ENCODE peak calls at places on chromosomes 1 and 21, in five cellular contexts. J is BJ; I is fibroblast of the aortic adventitia; B is CD4-positive, alpha-beta memory T cell; D is cardiac muscle cell. Z is an unnamed sample.

GRCh38 chr21:33761104-33762036 is 119.1 kb downstream of the ITSN1 start:
- DNase-seq in D (peak), B (no peak), J (peak), I (peak), Z (peak)

GRCh38 chr1:72281144-72281543 is 1.2 kb downstream of the NEGR1 start:
- DNase-seq in B (no peak), J (no peak), I (peak), D (no peak), Z (peak)

GRCh38 chr1:45470306-45470798 is 20.6 kb downstream of the TESK2 start:
- DNase-seq in I (no peak), B (no peak), D (no peak), J (no peak), Z (no peak)

GRCh38 chr1:189708674-189709073 is 769.0 kb downstream of the BRINP3 start:
- DNase-seq in J (no peak), B (no peak), I (peak), D (peak), Z (no peak)

GRCh38 chr1:24126023-24126671 is 14.2 kb upstream of the MYOM3 start:
- DNase-seq in D (no peak), J (no peak), I (peak), B (no peak), Z (peak)

GRCh38 chr1:206049293-206049692 is 3.7 kb upstream of the RHEX start:
- DNase-seq in D (no peak), I (no peak), J (no peak), B (no peak), Z (no peak)

GRCh38 chr1:79629414-79629813 is 622.9 kb upstream of the ADGRL4 start:
- DNase-seq in B (no peak), D (no peak), J (no peak), I (no peak), Z (no peak)

GRCh38 chr1:3022511-3022973 is 1.3 kb downstream of the ACTRT2 start:
- DNase-seq in B (no peak), D (no peak), J (no peak), I (no peak), Z (no peak)

GRCh38 chr1:34358636-34359035 is 181.9 kb downstream of the C1orf94 start:
- DNase-seq in J (peak), B (no peak), D (no peak), I (no peak), Z (no peak)

GRCh38 chr1:3063379-3064295 is 5.4 kb upstream of the PRDM16 start:
- DNase-seq in J (no peak), I (no peak), D (no peak), B (no peak), Z (no peak)

GRCh38 chr1:1858382-1859086 is 32.4 kb downstream of the GNB1 start:
- DNase-seq in J (peak), I (peak), D (peak), B (peak), Z (peak)

GRCh38 chr1:19179597-19180271 is 30.3 kb downstream of the UBR4 start:
- DNase-seq in B (peak), I (peak), J (no peak), D (peak), Z (peak)

GRCh38 chr1:1210726-1211540 is 3.0 kb downstream of the TNFRSF4 start:
- DNase-seq in B (no peak), J (no peak), D (no peak), I (no peak), Z (no peak)

GRCh38 chr1:228081578-228082259 is 789 bp upstream of the ARF1 start:
- DNase-seq in I (no peak), B (peak), J (no peak), D (peak), Z (no peak)

GRCh38 chr1:97412155-97412554 is 508.7 kb downstream of the DPYD start:
- DNase-seq in B (no peak), D (no peak), J (no peak), I (peak), Z (peak)

DNA sequence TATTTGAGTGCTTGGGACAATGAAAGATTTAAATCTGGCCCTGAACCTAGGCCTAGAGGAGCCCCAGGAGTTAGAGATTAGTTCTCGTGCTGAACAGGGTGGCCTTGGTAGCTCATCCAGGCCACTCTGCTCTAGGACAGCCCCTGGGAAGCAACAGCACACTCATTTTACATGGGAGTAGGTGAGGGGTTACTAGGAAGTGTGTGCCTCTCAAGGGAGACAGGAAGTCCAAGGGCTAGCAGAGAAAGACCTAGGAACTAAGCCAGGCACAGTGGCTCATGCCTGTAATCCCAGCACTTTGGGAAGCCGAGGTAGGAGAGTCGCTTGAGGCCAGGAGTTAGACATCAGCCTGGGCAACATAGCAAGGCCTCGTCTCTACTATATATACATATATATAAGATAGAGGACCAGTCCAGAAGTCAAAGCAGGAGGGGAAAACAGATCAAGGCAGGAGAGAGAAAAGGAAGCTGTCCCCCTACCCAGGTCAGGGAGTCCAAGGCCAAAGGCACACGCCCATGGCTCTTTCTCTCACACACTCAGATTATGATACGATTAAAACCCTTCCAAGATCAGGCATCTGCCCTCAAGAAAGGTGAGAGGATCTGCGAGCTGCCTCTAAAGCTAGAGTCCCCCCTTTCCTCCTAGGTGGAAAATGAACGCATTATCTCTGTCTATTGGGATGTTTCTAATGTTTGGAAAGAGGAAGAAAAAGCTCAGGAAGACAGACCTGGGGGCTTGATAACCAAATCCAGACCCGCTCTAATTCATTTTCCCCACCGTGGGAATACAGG is 7.8 kb downstream of the PAFAH2 start:
- DNase-seq in I (no peak), B (no peak), D (no peak), J (no peak), Z (no peak)
- H3K4me3 ChIP-seq in I (no peak), B (peak), D (no peak), J (no peak), Z (no peak)

DNA sequence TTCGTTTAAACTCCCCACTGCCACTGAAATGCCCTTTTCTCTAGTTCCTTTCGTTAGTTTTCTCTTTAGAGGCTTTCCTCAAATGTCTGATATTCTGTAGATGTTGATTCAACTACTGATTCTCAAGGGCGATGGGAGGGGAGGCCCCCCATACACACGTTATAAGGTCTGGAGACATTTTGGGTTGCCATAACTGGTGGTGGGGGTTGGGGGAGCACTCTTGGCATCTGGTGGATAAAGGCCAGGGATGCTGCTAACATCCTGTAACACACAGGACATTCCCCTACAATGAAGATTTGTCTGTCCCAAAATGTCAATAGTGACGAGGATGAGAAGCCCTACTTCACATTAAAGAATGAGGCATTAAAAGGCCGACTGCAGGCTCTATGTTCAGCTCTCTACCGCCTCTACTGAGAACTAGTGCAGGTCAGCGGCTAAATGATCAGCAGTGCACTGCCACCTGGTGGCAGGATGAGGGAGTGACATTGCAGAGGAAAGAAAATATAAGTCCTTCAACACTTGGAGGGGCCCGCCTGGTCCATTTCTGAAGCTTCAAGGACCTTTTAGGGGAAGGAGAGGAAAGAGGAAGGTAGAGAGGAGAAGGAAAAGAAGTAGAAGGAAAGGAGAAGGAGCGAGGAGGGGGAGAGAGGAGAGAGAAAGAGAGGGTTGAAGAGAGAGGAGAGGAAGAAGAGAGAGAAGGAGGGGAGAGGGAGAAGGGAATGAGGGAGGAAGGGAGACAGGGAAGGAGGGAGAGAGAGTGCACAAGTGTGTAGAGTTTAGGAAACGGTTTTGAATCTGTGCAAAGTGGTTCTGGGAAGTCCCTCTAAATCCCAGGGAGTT is 29.4 kb downstream of the ALG14 start:
- DNase-seq in B (peak), J (no peak), I (peak), D (peak), Z (peak)
- H3K4me3 ChIP-seq in B (no peak), J (no peak), I (no peak), D (no peak), Z (no peak)

GRCh38 chr1:6027591-6027990 is 18.1 kb upstream of the KCNAB2 start:
- DNase-seq in B (no peak), J (no peak), D (no peak), I (no peak), Z (no peak)

GRCh38 chr1:6024376-6024775 is 21.3 kb upstream of the KCNAB2 start:
- DNase-seq in D (no peak), J (no peak), B (no peak), I (no peak), Z (no peak)

GRCh38 chr1:6023346-6023745 is 22.3 kb upstream of the KCNAB2 start:
- DNase-seq in J (no peak), D (no peak), B (no peak), I (no peak), Z (no peak)

GRCh38 chr1:6026095-6026809 is 19.4 kb upstream of the KCNAB2 start:
- DNase-seq in J (no peak), I (no peak), D (peak), B (peak), Z (peak)

GRCh38 chr1:6025269-6026094 is 20.2 kb upstream of the KCNAB2 start:
- DNase-seq in I (no peak), B (no peak), J (no peak), D (no peak), Z (no peak)
- H3K4me3 ChIP-seq in I (no peak), B (peak), J (no peak), D (no peak), Z (no peak)

DNA sequence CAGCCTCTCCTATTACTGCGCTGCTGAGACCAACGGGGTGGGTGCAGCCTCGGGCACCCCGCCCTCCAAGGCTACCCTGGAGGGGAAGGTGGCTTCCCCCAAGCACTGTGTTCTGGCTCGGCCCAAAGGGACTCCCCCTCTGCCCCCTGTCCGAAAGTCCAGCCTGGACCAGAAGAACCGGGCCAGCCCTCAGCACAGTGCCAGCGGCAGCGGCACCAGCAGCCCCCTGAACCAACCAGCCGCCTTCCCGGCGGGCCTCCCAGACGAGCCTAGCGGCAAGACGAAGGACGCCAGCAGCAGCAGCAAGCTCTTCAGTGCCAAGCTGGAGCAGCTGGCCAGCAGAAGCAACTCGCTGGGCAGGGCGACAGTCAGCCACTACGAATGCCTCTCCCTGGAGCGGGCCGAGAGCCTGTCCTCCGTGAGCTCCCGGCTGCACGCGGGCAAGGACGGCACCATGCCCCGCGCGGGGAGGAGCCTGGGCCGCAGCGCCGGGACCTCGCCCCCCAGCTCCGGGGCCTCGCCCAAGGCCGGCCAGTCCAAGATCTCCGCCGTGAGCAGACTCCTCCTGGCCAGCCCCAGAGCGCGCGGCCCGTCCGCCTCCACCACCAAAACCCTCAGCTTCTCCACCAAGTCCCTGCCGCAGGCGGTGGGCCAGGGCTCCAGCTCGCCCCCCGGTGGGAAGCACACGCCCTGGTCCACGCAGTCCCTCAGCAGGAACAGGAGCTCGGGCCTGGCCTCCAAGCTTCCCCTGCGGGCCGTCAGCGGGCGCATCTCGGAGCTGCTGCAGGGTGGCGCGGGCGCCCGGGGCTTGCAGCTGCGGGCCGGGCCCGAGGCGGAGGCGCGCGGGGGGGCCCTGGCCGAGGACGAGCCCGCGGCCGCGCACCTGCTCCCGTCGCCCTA is 533.1 kb downstream of the KIF26B start:
- DNase-seq in J (no peak), I (no peak), B (no peak), D (no peak), Z (no peak)
- H3K4me3 ChIP-seq in J (no peak), I (no peak), B (no peak), D (no peak), Z (no peak)

GRCh38 chr21:29299906-29300546 is 1.3 kb downstream of the BACH1 start:
- DNase-seq in B (peak), I (peak), D (peak), J (peak), Z (peak)

GRCh38 chr21:29299046-29299905 is 554 bp downstream of the BACH1 start:
- DNase-seq in D (peak), J (no peak), I (peak), B (peak), Z (peak)

GRCh38 chr21:29296452-29296851 is 2.3 kb upstream of the BACH1 start:
- DNase-seq in I (no peak), J (no peak), D (no peak), B (no peak), Z (no peak)

GRCh38 chr21:29298348-29299045 is at the start of gene BACH1:
- DNase-seq in J (no peak), B (peak), D (peak), I (peak), Z (peak)

GRCh38 chr21:29297483-29298347 is 1.0 kb upstream of the BACH1 start:
- DNase-seq in D (no peak), I (no peak), B (no peak), J (no peak), Z (no peak)
- H3K4me3 ChIP-seq in D (peak), I (peak), B (peak), J (peak), Z (peak)

GRCh38 chr1:201026234-201026633 is 2.7 kb upstream of the KIF21B start:
- DNase-seq in B (no peak), D (no peak), I (no peak), J (no peak), Z (no peak)

GRCh38 chr1:201022824-201023516 is 544 bp downstream of the KIF21B start:
- DNase-seq in B (peak), D (no peak), J (no peak), I (no peak), Z (no peak)

GRCh38 chr1:201023517-201023902 is at the start of gene KIF21B:
- DNase-seq in I (peak), B (peak), D (peak), J (no peak), Z (peak)

GRCh38 chr1:201025571-201026002 is 2.1 kb upstream of the KIF21B start:
- DNase-seq in J (no peak), B (no peak), I (no peak), D (peak), Z (no peak)

GRCh38 chr1:201024251-201024998 is 911 bp upstream of the KIF21B start:
- DNase-seq in D (no peak), B (no peak), I (no peak), J (no peak), Z (no peak)
- H3K4me3 ChIP-seq in D (no peak), B (no peak), I (no peak), J (no peak), Z (no peak)

GRCh38 chr1:223029985-223030769 is 112.9 kb downstream of the TLR5 start:
- DNase-seq in B (no peak), D (no peak), I (no peak), J (no peak), Z (no peak)
- H3K4me3 ChIP-seq in B (no peak), D (no peak), I (no peak), J (no peak), Z (no peak)

DNA sequence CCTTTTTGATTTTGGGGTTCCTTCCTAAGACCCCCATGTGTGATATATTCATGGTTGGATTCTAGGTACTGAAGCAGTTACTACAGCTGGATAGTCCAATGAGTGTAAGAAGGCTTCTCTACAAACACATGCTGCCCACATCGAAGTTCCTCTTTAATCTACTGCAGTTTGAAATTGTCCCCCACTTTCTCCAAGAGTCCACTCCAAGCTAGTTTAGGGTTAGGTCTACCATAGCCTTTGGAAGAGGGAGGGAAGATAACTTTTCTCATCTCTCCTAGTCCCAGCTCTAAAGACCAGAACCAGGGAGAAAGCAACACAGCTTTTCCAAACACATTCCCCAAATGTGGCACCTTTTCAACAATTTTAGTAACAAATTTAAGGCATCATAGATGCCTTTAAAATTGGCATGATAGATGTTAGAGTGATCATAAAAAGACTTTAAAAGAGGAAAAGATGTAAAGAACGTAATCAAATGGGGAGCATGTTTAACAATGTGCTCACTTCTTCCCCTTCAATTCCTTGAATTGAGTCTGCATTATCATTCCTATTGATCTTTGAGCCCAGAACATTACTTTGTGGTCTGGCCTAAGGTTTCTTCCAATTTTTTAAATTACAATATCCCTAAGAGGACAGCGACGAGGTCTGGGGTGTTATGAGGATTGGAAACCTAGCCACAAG is 1.0 kb upstream of the EXO1 start:
- DNase-seq in J (no peak), D (no peak), B (no peak), I (no peak), Z (no peak)
- H3K4me3 ChIP-seq in J (peak), D (peak), B (peak), I (peak), Z (peak)

GRCh38 chr1:239952348-239953307 is 139.1 kb upstream of the FMN2 start:
- DNase-seq in D (peak), B (no peak), I (no peak), J (no peak), Z (no peak)
- H3K4me3 ChIP-seq in D (no peak), B (no peak), I (no peak), J (no peak), Z (no peak)